ENCODE peak calls at places on chromosomes 7 and 10, in six cellular contexts. W, F, D, T, Z and Q are unnamed samples.

GRCh38 chr7:133394369-133394768 is 141.5 kb downstream of the EXOC4 start:
- DNase-seq in W (no peak), F (no peak), D (no peak), T (no peak), Z (no peak), Q (no peak)

GRCh38 chr10:1632141-1632540 is 105.2 kb downstream of the ADARB2 start:
- DNase-seq in W (no peak), F (no peak), D (no peak), T (no peak), Z (no peak), Q (no peak)

GRCh38 chr7:148722340-148723165 is 23.9 kb downstream of the CUL1 start:
- DNase-seq in W (no peak), F (peak), D (no peak), T (peak), Z (no peak), Q (peak)

GRCh38 chr7:46107610-46108217 is 186.6 kb upstream of the IGFBP3 start:
- DNase-seq in W (no peak), F (no peak), D (no peak), T (no peak), Z (peak), Q (no peak)

GRCh38 chr10:14691359-14691758 is 83.3 kb downstream of the FAM107B start:
- DNase-seq in W (no peak), F (no peak), D (no peak), T (no peak), Z (no peak), Q (no peak)

GRCh38 chr10:121609426-121610380 is 11.5 kb upstream of the FGFR2 start:
- DNase-seq in W (no peak), F (no peak), D (no peak), T (no peak), Z (no peak), Q (no peak)

GRCh38 chr10:127303105-127303504 is 106.7 kb upstream of the INSYN2A start:
- DNase-seq in W (no peak), F (no peak), D (no peak), T (no peak), Z (no peak), Q (no peak)

GRCh38 chr10:24722131-24722675 is 1.5 kb downstream of the ARHGAP21 start:
- DNase-seq in W (no peak), F (no peak), D (no peak), T (no peak), Z (peak), Q (peak)

GRCh38 chr10:132237871-132238270 is 51.1 kb downstream of the DPYSL4 start:
- DNase-seq in W (no peak), F (no peak), D (no peak), T (no peak), Z (no peak), Q (peak)

GRCh38 chr10:6065845-6066244 is 3.7 kb upstream of the IL2RA start:
- DNase-seq in W (peak), F (no peak), D (no peak), T (no peak), Z (no peak), Q (peak)

GRCh38 chr7:13731643-13732042 is 257.8 kb downstream of the ETV1 start:
- DNase-seq in W (no peak), F (no peak), D (no peak), T (no peak), Z (no peak), Q (no peak)